ENCODE peak calls at places on chromosomes 12 and 14, in ten cellular contexts. G is mesendoderm; K is left lobe of liver; D is hepatocyte; T is immature natural killer cell; A is pancreas; C is RPMI8226; R is NCI-H345; W is Right ventricle myocardium inferior; X is stimulated activated CD4-positive, alpha-beta T cell treated with anti-CD3 and anti-CD28 coated beads, Interleukin-12 subunit alpha, Interleukin-12 subunit beta, amount 100 ng/mL, for 4 hours. Y is an unnamed sample.
A peak's percentile ranks its signal among the peaks of the same experiment; 100 is the strongest.

GRCh38 chr14:58942516-58942915 is 246.0 kb upstream of the DAAM1 start:
- DNase-seq in G (no peak), K (no peak), D (peak; percentile 24), T (no peak), A (no peak), C (no peak), R (no peak), W (no peak), X (no peak), Y (peak; percentile 29)

GRCh38 chr14:71415404-71415690 is 508.1 kb downstream of the PCNX1 start:
- DNase-seq in G (no peak), K (no peak), D (no peak), T (no peak), A (no peak), C (no peak), R (no peak), W (no peak), X (no peak), Y (no peak)

GRCh38 chr14:53347046-53347445 is 193.9 kb upstream of the DDHD1 start:
- DNase-seq in G (peak; percentile 55), K (no peak), D (no peak), T (no peak), A (no peak), C (no peak), R (no peak), W (no peak), X (no peak), Y (peak; percentile 40)

GRCh38 chr14:61140271-61140670 is 140.9 kb downstream of the TMEM30B start:
- DNase-seq in G (no peak), K (no peak), D (no peak), T (no peak), A (no peak), C (no peak), R (no peak), W (no peak), X (no peak), Y (peak; percentile 30)

GRCh38 chr12:109927622-109928021 is 27.5 kb downstream of the TCHP start:
- DNase-seq in G (peak; percentile 57), K (no peak), D (peak; percentile 53), T (peak; percentile 50), A (no peak), C (peak; percentile 51), R (peak; percentile 10), W (no peak), X (peak; percentile 25), Y (no peak)

GRCh38 chr14:100072783-100073346 is 7.6 kb downstream of the EVL start:
- DNase-seq in G (no peak), K (no peak), D (no peak), T (peak; percentile 59), A (no peak), C (peak; percentile 56), R (no peak), W (peak; percentile 69), X (peak; percentile 52), Y (peak; percentile 29)

GRCh38 chr12:93098077-93098476 is 169.0 kb upstream of the EEA1 start:
- DNase-seq in G (peak; percentile 86), K (peak; percentile 51), D (peak; percentile 58), T (peak; percentile 56), A (peak; percentile 35), C (peak; percentile 78), R (peak; percentile 35), W (peak; percentile 71), X (peak; percentile 53), Y (no peak)

GRCh38 chr14:104604461-104605449 is at the start of gene TMEM179:
- DNase-seq in G (peak; percentile 70), K (no peak), D (peak; percentile 85), T (no peak), A (no peak), C (peak; percentile 60), R (peak; percentile 57), W (no peak), X (no peak), Y (no peak)

GRCh38 chr12:93122569-93123091 is 193.5 kb upstream of the EEA1 start:
- DNase-seq in G (no peak), K (no peak), D (peak; percentile 75), T (no peak), A (peak; percentile 40), C (no peak), R (no peak), W (no peak), X (no peak), Y (peak; percentile 97)

GRCh38 chr14:28142400-28143015 is 624.1 kb upstream of the FOXG1 start:
- DNase-seq in G (peak; percentile 22), K (no peak), D (peak; percentile 20), T (no peak), A (no peak), C (peak; percentile 3), R (peak; percentile 63), W (no peak), X (no peak), Y (peak; percentile 2)

GRCh38 chr12:95674631-95675030 is 115.9 kb downstream of the NTN4 start:
- DNase-seq in G (no peak), K (no peak), D (peak; percentile 44), T (no peak), A (no peak), C (peak; percentile 75), R (peak; percentile 98), W (no peak), X (no peak), Y (peak; percentile 36)

GRCh38 chr14:97306785-97307246 is 509.6 kb downstream of the VRK1 start:
- DNase-seq in G (no peak), K (no peak), D (no peak), T (no peak), A (no peak), C (no peak), R (no peak), W (no peak), X (no peak), Y (peak; percentile 72)

Y was measured in renal cortical epithelial cell.